ENCODE peak calls at places on chromosome 2, in five cellular contexts. G is prostate gland, N is H1, F is stomach, Y is HCT116. H is an unnamed sample.
A peak's percentile ranks its signal among the peaks of the same experiment; 100 is the strongest.

GRCh38 chr2:99643824-99644787 is 154.3 kb upstream of the REV1 start:
- DNase-seq in G (no peak), N (no peak), F (no peak), Y (no peak), H (no peak)

GRCh38 chr2:30165617-30166016 is 18.8 kb downstream of the YPEL5 start:
- DNase-seq in G (no peak), N (no peak), F (no peak), Y (no peak), H (no peak)

GRCh38 chr2:182655750-182656149 is 60.3 kb upstream of the DNAJC10 start:
- DNase-seq in G (no peak), N (no peak), F (no peak), Y (no peak), H (no peak)

GRCh38 chr2:44168684-44169154 is at the start of gene PPM1B:
- DNase-seq in G (peak; percentile 99), N (peak; percentile 99), F (no peak), Y (no peak), H (no peak)

GRCh38 chr2:26088038-26088643 is 54.3 kb downstream of the RAB10 start:
- DNase-seq in G (no peak), N (no peak), F (no peak), Y (no peak), H (no peak)

GRCh38 chr2:237696471-237696870 is 69.1 kb downstream of the LRRFIP1 start:
- DNase-seq in G (no peak), N (no peak), F (no peak), Y (no peak), H (no peak)

GRCh38 chr2:164560181-164560792 is 61.0 kb downstream of the GRB14 start:
- DNase-seq in G (no peak), N (no peak), F (no peak), Y (peak; percentile 4), H (no peak)

GRCh38 chr2:30421551-30422436 is 25.3 kb upstream of the LCLAT1 start:
- DNase-seq in G (no peak), N (no peak), F (no peak), Y (no peak), H (peak; percentile 89)

GRCh38 chr2:5530022-5530696 is 162.0 kb upstream of the SOX11 start:
- DNase-seq in G (no peak), N (no peak), F (no peak), Y (no peak), H (no peak)

GRCh38 chr2:227592694-227593387 is 5.9 kb upstream of the SCYGR2 start:
- DNase-seq in G (no peak), N (no peak), F (no peak), Y (no peak), H (no peak)

DNA sequence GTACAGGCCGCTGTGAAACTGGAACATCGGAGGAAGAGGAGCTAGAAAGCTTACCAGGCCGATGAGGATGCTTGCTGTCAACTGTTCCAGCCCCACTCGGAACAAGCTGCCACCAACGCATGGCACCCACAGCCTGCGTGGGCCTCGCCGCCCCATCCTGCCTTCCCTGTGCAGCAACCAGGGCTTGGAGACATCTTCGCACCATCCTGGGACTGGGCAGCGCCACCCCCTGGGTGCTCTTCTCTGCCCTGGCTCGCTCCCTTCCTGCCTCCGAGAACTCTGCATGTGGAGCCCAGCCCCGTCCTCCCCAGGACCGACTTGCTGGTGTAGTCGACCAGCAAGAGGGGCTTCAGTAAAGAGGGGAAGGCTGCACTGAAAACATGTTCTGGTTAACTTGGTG is 10.8 kb downstream of the TMEM18 start:
- DNase-seq in G (no peak), N (no peak), F (no peak), Y (no peak), H (no peak)
- TF ChIP-seq POLR2AphosphoS5 in G (no peak), N (no peak), F (no peak), Y (no peak), H (no peak)

DNA sequence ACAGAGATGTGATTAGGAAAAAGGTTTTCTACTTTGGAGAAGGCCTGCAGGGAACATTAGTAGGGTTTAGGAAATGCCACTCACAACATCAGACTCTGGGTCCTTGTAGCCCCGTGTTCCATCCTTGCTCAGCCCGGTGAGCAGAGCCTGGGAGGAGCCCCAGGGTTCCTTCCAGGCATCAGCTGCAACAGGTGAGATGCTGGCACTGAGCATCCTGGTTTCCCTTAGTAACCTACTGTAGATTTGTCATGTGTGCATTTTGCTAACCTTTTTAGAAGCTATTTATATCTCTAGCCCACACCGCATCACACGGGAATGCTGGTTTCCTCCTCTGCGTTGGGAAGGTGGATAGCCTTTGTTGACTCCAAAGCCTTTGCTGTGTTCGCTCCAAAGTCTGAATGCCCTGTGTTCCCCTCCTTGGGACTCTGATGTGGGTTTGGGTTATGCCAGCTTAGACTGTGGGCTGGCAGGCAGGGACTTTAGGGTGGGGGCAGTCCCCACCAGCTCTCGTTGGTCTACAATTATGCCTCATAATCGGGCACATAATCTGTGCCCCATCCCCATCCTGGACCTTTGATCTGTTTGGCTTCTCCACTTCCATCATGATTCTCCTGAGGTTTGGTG is 69.3 kb downstream of the TMEM247 start:
- DNase-seq in G (no peak), N (no peak), F (no peak), Y (no peak), H (no peak)
- H3K4me3 ChIP-seq in G (no peak overlapping the region), N (no peak overlapping the region), F (no peak overlapping the region), Y (no peak overlapping the region), H (no peak overlapping the region)

GRCh38 chr2:141316606-141317005 is 814.2 kb downstream of the LRP1B start:
- DNase-seq in G (no peak), N (no peak), F (no peak), Y (no peak), H (no peak)
- H3K36me3 ChIP-seq in G (no peaks in the 10 kb centered on the region), N (no peaks in the 10 kb centered on the region), F (no peaks in the 10 kb centered on the region), Y (no peaks in the 10 kb centered on the region), H (no peaks in the 10 kb centered on the region)

DNA sequence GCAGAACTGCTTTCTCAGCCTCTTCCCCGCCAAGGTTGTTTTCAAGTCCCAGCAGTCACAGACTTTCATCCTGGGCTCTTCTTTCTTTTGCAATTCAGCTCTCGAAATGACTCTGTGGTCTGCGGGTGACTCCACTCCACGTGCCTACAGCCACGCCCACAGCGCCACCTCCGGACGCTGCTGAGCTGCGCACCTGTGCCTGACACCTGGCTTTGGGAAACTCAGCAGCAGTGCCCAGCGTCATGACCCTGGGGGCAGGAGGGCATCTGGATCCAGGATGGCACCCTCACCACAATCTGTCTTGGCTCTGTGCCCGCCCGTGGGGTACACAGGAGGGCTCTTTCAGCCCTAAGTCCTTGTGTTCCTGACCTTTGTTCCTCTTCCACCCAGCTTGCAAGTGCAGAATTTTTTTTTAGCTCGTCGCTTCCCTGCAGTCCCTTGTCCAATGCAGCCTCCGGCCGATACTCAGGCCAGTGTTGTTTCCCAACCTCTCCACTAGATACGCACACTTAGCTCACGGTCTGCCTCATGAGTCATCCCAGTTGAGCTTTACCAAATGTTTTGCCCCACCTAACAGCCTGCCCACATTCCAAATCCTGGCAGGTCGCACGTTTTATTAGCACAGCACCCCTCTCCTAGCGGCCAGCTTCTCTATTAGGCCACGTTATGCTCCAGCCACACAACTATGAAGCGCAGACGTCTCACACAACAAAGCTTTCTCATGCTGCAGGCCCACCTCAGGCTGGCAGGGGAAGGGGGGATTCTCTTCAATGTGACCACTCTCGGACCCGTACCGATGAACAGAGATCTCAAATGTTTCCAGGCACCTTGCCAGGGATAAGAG is 6.5 kb upstream of the CAPN10 start:
- DNase-seq in G (no peak), N (no peak), F (peak; percentile 78), Y (peak; percentile 77), H (no peak)
- TF ChIP-seq POLR2AphosphoS5 in G (peak; percentile 28), N (no peak), F (no peak), Y (no peak), H (no peak)

GRCh38 chr2:54586062-54586982 is 130.2 kb downstream of the SPTBN1 start:
- DNase-seq in G (no peak), N (no peak), F (no peak), Y (no peak), H (no peak)
- H3K4me3 ChIP-seq in G (no peak overlapping the region), N (no peak overlapping the region), F (no peak overlapping the region), Y (no peak overlapping the region), H (no peak overlapping the region)

DNA sequence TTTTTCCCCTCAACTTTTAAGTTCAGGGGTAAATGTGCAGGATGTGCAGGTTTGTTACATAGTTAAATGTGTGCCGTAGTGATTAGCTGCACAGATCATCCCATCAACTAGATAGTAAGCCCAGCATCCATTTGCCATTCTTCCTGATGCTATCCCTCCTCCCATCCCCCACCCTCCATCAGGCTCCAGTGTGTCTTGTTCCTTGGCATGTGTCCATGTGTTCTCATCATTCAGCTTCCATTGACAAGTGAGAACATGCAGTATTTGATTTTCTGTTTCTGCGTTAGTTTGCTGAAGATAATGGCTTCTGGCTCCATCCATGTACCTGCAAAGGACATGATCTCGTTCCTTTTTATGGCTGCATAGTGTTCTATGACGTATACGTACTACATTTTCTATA is 47.2 kb upstream of the STON1 start:
- DNase-seq in G (peak; percentile 52), N (no peak), F (no peak), Y (no peak), H (no peak)
- H3K36me3 ChIP-seq in G (no peaks in the 10 kb centered on the region), N (peaks cover 7% of the 10 kb centered on the region), F (peaks cover 46% of the 10 kb centered on the region), Y (peaks cover 9% of the 10 kb centered on the region), H (peaks cover 1% of the 10 kb centered on the region)

DNA sequence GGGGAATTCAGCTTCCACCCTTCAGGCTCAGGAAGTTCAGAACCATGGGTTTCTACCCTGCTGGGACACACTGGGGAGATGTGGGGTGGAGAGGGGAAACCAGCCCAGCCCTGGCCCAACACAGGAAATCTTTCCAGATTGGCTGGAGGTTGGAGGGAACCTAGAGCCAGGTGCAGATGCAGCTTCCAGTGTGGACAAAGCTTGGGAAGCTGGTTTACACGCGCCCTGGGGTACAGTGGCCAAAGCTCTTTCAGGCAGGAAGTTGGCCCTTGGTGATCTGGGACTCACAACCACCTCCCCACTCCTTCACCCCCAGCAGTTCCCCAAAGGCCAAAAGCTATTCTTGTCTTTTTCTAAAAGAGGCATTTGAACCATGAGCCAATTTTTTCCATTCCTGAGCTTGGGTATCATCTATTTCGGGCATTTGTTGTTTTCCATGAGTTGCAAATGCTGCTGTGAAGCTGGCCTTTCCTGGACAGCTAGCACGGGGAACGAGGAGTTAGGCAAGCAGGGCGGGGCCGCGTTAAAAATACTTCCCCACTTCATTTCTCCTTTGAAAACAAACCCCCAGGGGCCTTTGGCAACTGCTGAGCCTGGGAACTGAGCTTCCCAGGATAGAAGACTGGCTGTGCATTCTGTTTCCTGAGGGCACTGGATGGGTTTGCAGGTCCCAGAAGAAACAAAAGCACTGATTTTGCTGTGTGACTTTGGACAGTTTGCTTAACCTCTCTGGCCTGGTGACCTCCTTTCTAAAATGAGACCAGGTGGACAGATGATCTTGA is 3.1 kb upstream of the ARID5A start:
- DNase-seq in G (peak; percentile 84), N (no peak), F (peak; percentile 62), Y (no peak), H (no peak)
- TF ChIP-seq POLR2AphosphoS5 in G (peak; percentile 88), N (no peak), F (peak; percentile 89), Y (no peak), H (no peak)

DNA sequence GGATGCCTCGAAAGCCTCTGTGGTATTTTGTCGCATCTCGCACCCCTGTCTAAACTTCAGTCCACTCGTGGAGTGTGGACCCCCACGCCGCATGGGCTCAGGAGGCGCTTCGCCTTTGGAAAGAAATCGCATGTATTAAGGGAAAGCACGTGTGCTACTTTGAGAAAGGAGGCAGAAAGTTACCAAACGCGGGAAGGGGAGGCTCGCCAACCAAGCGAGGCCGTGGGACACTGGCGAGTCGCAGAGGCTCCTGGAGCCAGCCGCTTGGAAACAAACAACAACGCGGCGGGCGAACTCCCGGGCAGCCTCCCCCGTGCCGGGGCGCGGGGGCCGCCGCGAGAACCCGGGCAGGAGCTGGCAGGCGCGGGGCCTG is 455 bp upstream of the AGAP1 start:
- DNase-seq in G (no peak), N (no peak), F (no peak), Y (no peak), H (no peak)
- H3K4me3 ChIP-seq in G (peak overlapping the region; percentile 50), N (peak overlapping the region; percentile 61), F (peak overlapping the region; percentile 56), Y (peak overlapping the region; percentile 54), H (peak overlapping the region; percentile 70)

GRCh38 chr2:86143307-86143706 is 37.3 kb downstream of the PTCD3 start:
- DNase-seq in G (no peak), N (no peak), F (no peak), Y (no peak), H (no peak)
- H3K36me3 ChIP-seq in G (no peaks in the 10 kb centered on the region), N (peaks cover 37% of the 10 kb centered on the region), F (peaks cover 100% of the 10 kb centered on the region), Y (peaks cover 39% of the 10 kb centered on the region), H (peaks cover 79% of the 10 kb centered on the region)

GRCh38 chr2:215415218-215415617 is 20.6 kb downstream of the FN1 start:
- DNase-seq in G (no peak), N (no peak), F (no peak), Y (no peak), H (no peak)
- TF ChIP-seq POLR2AphosphoS5 in G (no peak), N (no peak), F (no peak), Y (no peak), H (no peak)